ENCODE peak calls at places on chromosomes 6 and 20, in five cellular contexts. A is activated CD4-positive, alpha-beta T cell treated with anti-CD3 and anti-CD28 coated beads, Interleukin-2, amount 10 ng/mL, durations not matched to agents 7 days and 5 days; Y is ureter; U is psoas muscle; G is T-helper 17 cell. V is an unnamed sample.
A peak's percentile ranks its signal among the peaks of the same experiment; 100 is the strongest.

GRCh38 chr6:99614430-99615161 is 8.0 kb downstream of the PRDM13 start:
- DNase-seq in A (peak; percentile 38), Y (no peak), U (no peak), G (no peak), V (no peak)

GRCh38 chr20:33261465-33261864 is 21.5 kb upstream of the BPIFB1 start:
- DNase-seq in A (no peak), Y (no peak), U (no peak), G (no peak), V (no peak)

GRCh38 chr20:64083380-64084208 is 604 bp downstream of the LKAAEAR1 start:
- DNase-seq in A (peak; percentile 69), Y (no peak), U (peak; percentile 73), G (peak; percentile 59), V (peak; percentile 77)

GRCh38 chr20:57881466-57882405 is 171.9 kb upstream of the PMEPA1 start:
- DNase-seq in A (no peak), Y (peak; percentile 34), U (no peak), G (no peak), V (no peak)

GRCh38 chr6:20875369-20875963 is 341.2 kb downstream of the CDKAL1 start:
- DNase-seq in A (no peak), Y (no peak), U (no peak), G (no peak), V (no peak)

GRCh38 chr6:14719273-14719672 is 526.6 kb upstream of the JARID2 start:
- DNase-seq in A (no peak), Y (no peak), U (no peak), G (no peak), V (no peak)

GRCh38 chr6:43799671-43800623 is 29.9 kb downstream of the VEGFA start:
- DNase-seq in A (no peak), Y (no peak), U (no peak), G (no peak), V (no peak)

GRCh38 chr6:42281570-42281969 is 63.9 kb upstream of the MRPS10 start:
- DNase-seq in A (peak; percentile 27), Y (no peak), U (no peak), G (peak; percentile 25), V (no peak)

GRCh38 chr6:139081485-139081884 is 52.9 kb downstream of the ABRACL start:
- DNase-seq in A (no peak), Y (no peak), U (no peak), G (no peak), V (no peak)

GRCh38 chr20:61896058-61896961 is 169.4 kb downstream of the TAF4 start:
- DNase-seq in A (peak; percentile 20), Y (no peak), U (no peak), G (no peak), V (peak; percentile 68)

GRCh38 chr6:22929228-22929627 is 359.9 kb downstream of the HDGFL1 start:
- DNase-seq in A (no peak), Y (no peak), U (no peak), G (no peak), V (no peak)

V was measured in right cardiac atrium.